ENCODE peak calls at places on chromosomes 3 and 15, in four cellular contexts. One of them, this sample, is unnamed.

GRCh38 chr15:96369825-96370621 is 39.5 kb downstream of the NR2F2 start:
- DNase-seq in omental fat pad: no peak
- DNase-seq in lung: no peak
- DNase-seq in tibial artery: no peak
- DNase-seq in this sample: no peak

GRCh38 chr3:45573591-45573990 is 21.0 kb upstream of the LIMD1 start:
- DNase-seq in omental fat pad: no peak
- DNase-seq in lung: no peak
- DNase-seq in tibial artery: peak; percentile 12
- DNase-seq in this sample: no peak

GRCh38 chr3:127888564-127889107 is 26.4 kb upstream of the KBTBD12 start:
- DNase-seq in omental fat pad: no peak
- DNase-seq in lung: no peak
- DNase-seq in tibial artery: no peak
- DNase-seq in this sample: no peak

GRCh38 chr3:134255399-134255798 is 4.7 kb upstream of the RYK start:
- DNase-seq in omental fat pad: no peak
- DNase-seq in lung: no peak
- DNase-seq in tibial artery: no peak
- DNase-seq in this sample: no peak

GRCh38 chr15:66594836-66595235 is 29.0 kb upstream of the LCTL start:
- DNase-seq in omental fat pad: no peak
- DNase-seq in lung: no peak
- DNase-seq in tibial artery: no peak
- DNase-seq in this sample: no peak

GRCh38 chr15:77642793-77643430 is 10.2 kb upstream of the LINGO1 start:
- DNase-seq in omental fat pad: no peak
- DNase-seq in lung: no peak
- DNase-seq in tibial artery: no peak
- DNase-seq in this sample: no peak

GRCh38 chr3:197407526-197407925 is 109.1 kb upstream of the DLG1 start:
- DNase-seq in omental fat pad: no peak
- DNase-seq in lung: no peak
- DNase-seq in tibial artery: no peak
- DNase-seq in this sample: no peak

GRCh38 chr3:182235504-182235903 is 523.8 kb downstream of the SOX2 start:
- DNase-seq in omental fat pad: no peak
- DNase-seq in lung: no peak
- DNase-seq in tibial artery: no peak
- DNase-seq in this sample: no peak

GRCh38 chr3:111785034-111785433 is 74.0 kb upstream of the PHLDB2 start:
- DNase-seq in omental fat pad: no peak
- DNase-seq in lung: no peak
- DNase-seq in tibial artery: no peak
- DNase-seq in this sample: no peak

GRCh38 chr15:65054333-65055200 is 9.4 kb downstream of the SLC51B start:
- DNase-seq in omental fat pad: peak; percentile 41
- DNase-seq in lung: peak; percentile 66
- DNase-seq in tibial artery: peak; percentile 85
- DNase-seq in this sample: peak; percentile 87

GRCh38 chr3:74904646-74905045 is 290.2 kb upstream of the CNTN3 start:
- DNase-seq in omental fat pad: no peak
- DNase-seq in lung: no peak
- DNase-seq in tibial artery: no peak
- DNase-seq in this sample: no peak

GRCh38 chr3:65979731-65980130 is 59.0 kb downstream of the MAGI1 start:
- DNase-seq in omental fat pad: no peak
- DNase-seq in lung: no peak
- DNase-seq in tibial artery: no peak
- DNase-seq in this sample: no peak

GRCh38 chr3:60841355-60841754 is 409.9 kb downstream of the FHIT start:
- DNase-seq in omental fat pad: no peak
- DNase-seq in lung: no peak
- DNase-seq in tibial artery: no peak
- DNase-seq in this sample: no peak

GRCh38 chr3:151837057-151837456 is 23.1 kb downstream of the AADAC start:
- DNase-seq in omental fat pad: no peak
- DNase-seq in lung: no peak
- DNase-seq in tibial artery: no peak
- DNase-seq in this sample: no peak

GRCh38 chr15:89615135-89615534 is 39.9 kb downstream of the TICRR start:
- DNase-seq in omental fat pad: no peak
- DNase-seq in lung: no peak
- DNase-seq in tibial artery: no peak
- DNase-seq in this sample: no peak

GRCh38 chr3:185070491-185071335 is 82.1 kb downstream of the C3orf70 start:
- DNase-seq in omental fat pad: no peak
- DNase-seq in lung: no peak
- DNase-seq in tibial artery: no peak
- DNase-seq in this sample: no peak

GRCh38 chr3:126216416-126216815 is 36.0 kb upstream of the ALDH1L1 start:
- DNase-seq in omental fat pad: no peak
- DNase-seq in lung: no peak
- DNase-seq in tibial artery: no peak
- DNase-seq in this sample: no peak

GRCh38 chr3:66582721-66583141 is 81.9 kb upstream of the LRIG1 start:
- DNase-seq in omental fat pad: no peak
- DNase-seq in lung: no peak
- DNase-seq in tibial artery: no peak
- DNase-seq in this sample: no peak

GRCh38 chr15:40310001-40310959 is 2.5 kb upstream of the PLCB2 start:
- DNase-seq in omental fat pad: peak; percentile 20
- DNase-seq in lung: peak; percentile 57
- DNase-seq in tibial artery: no peak
- DNase-seq in this sample: no peak

GRCh38 chr3:158352551-158352950 is 218.4 kb upstream of the MLF1 start:
- DNase-seq in omental fat pad: no peak
- DNase-seq in lung: no peak
- DNase-seq in tibial artery: no peak
- DNase-seq in this sample: no peak

GRCh38 chr3:58034738-58035511 is 26.7 kb downstream of the FLNB start:
- DNase-seq in omental fat pad: no peak
- DNase-seq in lung: no peak
- DNase-seq in tibial artery: no peak
- DNase-seq in this sample: no peak

GRCh38 chr3:124860599-124860998 is 26.6 kb downstream of the ITGB5 start:
- DNase-seq in omental fat pad: peak; percentile 71
- DNase-seq in lung: peak; percentile 70
- DNase-seq in tibial artery: peak; percentile 87
- DNase-seq in this sample: no peak

GRCh38 chr3:149152420-149152819 is 23.0 kb downstream of the HPS3 start:
- DNase-seq in omental fat pad: no peak
- DNase-seq in lung: no peak
- DNase-seq in tibial artery: no peak
- DNase-seq in this sample: no peak

GRCh38 chr15:50463423-50464358 is 39.5 kb downstream of the USP8 start:
- DNase-seq in omental fat pad: no peak
- DNase-seq in lung: no peak
- DNase-seq in tibial artery: no peak
- DNase-seq in this sample: no peak

GRCh38 chr3:118863731-118864322 is 170.8 kb downstream of the IGSF11 start:
- DNase-seq in omental fat pad: no peak
- DNase-seq in lung: no peak
- DNase-seq in tibial artery: no peak
- DNase-seq in this sample: no peak

GRCh38 chr3:157531771-157532170 is 28.6 kb upstream of the VEPH1 start:
- DNase-seq in omental fat pad: no peak
- DNase-seq in lung: no peak
- DNase-seq in tibial artery: no peak
- DNase-seq in this sample: no peak

GRCh38 chr15:57640935-57641682 is 49.4 kb downstream of the MYZAP start:
- DNase-seq in omental fat pad: no peak
- DNase-seq in lung: no peak
- DNase-seq in tibial artery: no peak
- DNase-seq in this sample: no peak

GRCh38 chr3:61663728-61664492 is 102.5 kb downstream of the PTPRG start:
- DNase-seq in omental fat pad: no peak
- DNase-seq in lung: no peak
- DNase-seq in tibial artery: no peak
- DNase-seq in this sample: no peak

GRCh38 chr15:89501646-89502045 is 5.3 kb upstream of the RHCG start:
- DNase-seq in omental fat pad: no peak
- DNase-seq in lung: no peak
- DNase-seq in tibial artery: no peak
- DNase-seq in this sample: no peak

GRCh38 chr3:31978553-31978952 is 2.5 kb downstream of the OSBPL10 start:
- DNase-seq in omental fat pad: no peak
- DNase-seq in lung: no peak
- DNase-seq in tibial artery: no peak
- DNase-seq in this sample: no peak

GRCh38 chr3:81198766-81199165 is 562.7 kb downstream of the GBE1 start:
- DNase-seq in omental fat pad: no peak
- DNase-seq in lung: no peak
- DNase-seq in tibial artery: no peak
- DNase-seq in this sample: no peak

GRCh38 chr15:88707766-88708165 is 69.0 kb downstream of the ISG20 start:
- DNase-seq in omental fat pad: no peak
- DNase-seq in lung: no peak
- DNase-seq in tibial artery: no peak
- DNase-seq in this sample: no peak

GRCh38 chr3:180072786-180073185 is 36.0 kb upstream of the PEX5L start:
- DNase-seq in omental fat pad: no peak
- DNase-seq in lung: no peak
- DNase-seq in tibial artery: no peak
- DNase-seq in this sample: no peak

GRCh38 chr3:106277731-106278130 is 408.9 kb upstream of the CBLB start:
- DNase-seq in omental fat pad: no peak
- DNase-seq in lung: no peak
- DNase-seq in tibial artery: no peak
- DNase-seq in this sample: no peak

GRCh38 chr3:162629372-162629771 is 1132.8 kb downstream of the OTOL1 start:
- DNase-seq in omental fat pad: no peak
- DNase-seq in lung: no peak
- DNase-seq in tibial artery: no peak
- DNase-seq in this sample: no peak

GRCh38 chr3:162632672-162633071 is 1136.1 kb downstream of the OTOL1 start:
- DNase-seq in omental fat pad: no peak
- DNase-seq in lung: no peak
- DNase-seq in tibial artery: no peak
- DNase-seq in this sample: no peak

DNA sequence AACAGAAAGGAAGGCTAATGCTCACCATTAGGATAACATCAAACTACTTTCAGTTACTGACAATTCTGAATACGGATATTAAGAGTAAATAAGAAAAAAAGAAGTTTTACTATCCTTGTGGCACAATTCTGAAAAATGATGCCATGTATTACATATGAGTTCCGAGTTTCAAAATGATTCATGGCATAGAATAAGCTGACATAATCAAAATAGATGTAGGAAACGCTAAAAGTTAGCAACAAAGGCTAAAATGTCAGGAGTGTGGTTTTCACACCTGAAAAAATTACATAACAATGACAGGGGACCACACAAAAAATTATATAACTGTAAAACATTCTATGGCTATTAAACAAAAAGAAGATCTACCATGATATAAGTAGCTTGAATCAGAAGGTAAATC is 1131.9 kb downstream of the OTOL1 start:
- DNase-seq in omental fat pad: no peak
- DNase-seq in lung: no peak
- DNase-seq in tibial artery: no peak
- DNase-seq in this sample: no peak
- TF ChIP-seq CTCF in omental fat pad: no peak
- TF ChIP-seq CTCF in lung: no peak
- TF ChIP-seq CTCF in tibial artery: no peak
- TF ChIP-seq CTCF in this sample: no peak

DNA sequence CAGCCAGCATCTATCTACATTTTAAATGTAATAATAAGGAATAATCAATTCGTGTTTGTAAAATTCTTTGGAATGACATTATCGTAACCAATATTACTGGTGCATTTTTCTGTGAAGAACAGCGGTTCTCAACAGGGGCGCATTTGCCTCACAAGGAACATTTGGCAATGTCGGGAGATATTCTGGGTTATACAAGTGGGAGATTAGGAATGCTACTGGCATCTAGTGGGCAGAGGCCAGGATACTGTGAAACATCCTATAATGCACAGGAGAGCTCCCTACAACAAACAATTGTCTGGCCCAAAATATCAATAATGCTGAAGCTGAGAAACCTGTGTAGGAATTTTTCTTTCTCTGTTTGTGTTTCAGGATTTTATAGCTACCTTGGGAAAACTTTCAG is 25.0 kb downstream of the ACP3 start:
- DNase-seq in omental fat pad: no peak
- DNase-seq in lung: no peak
- DNase-seq in tibial artery: no peak
- DNase-seq in this sample: no peak
- TF ChIP-seq CTCF in omental fat pad: no peak
- TF ChIP-seq CTCF in lung: no peak
- TF ChIP-seq CTCF in tibial artery: no peak
- TF ChIP-seq CTCF in this sample: no peak

DNA sequence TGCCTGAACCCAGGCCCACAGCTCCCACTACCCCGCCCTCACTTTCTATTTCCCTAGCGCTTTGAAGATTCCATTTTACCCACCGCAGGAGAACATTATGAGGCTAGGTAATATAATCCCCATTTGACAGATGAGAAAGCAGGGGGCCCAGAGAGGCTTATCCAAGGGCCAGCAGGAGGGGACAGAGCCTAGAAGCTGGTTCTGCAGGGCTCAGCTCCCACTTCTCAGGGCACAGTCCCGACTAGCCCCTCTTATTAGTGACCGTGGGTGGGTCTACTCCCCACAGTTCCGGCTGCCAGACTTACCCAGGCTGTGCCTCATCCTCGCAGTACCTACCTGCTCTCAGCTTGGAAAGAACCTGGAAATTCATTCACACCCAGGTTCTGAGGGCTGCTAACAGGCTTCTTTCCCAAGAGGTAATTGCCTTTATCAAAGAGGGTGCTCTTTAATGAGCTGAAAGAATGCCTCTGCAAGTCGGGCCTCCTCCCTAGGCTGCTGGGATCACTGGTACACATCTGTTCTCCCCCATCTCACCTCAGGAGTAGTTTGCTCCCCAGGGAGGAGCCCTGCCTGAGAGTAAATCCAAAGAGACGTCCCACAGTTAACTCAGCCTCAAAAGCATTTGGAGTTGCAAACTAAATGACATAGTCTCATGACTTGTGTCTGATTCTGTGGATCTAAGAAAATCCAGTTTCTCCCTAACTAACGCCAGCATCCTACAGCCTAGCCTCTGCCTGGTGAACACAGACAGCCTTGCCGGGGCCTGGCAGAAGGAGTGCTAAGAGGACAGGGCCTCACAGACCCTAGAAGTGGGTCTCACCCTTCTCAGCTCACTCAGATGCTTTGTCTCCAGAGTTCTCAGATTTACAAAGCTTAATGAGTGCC is 125.0 kb downstream of the CHSY1 start:
- DNase-seq in omental fat pad: no peak
- DNase-seq in lung: no peak
- DNase-seq in tibial artery: no peak
- DNase-seq in this sample: no peak
- TF ChIP-seq CTCF in omental fat pad: no peak
- TF ChIP-seq CTCF in lung: no peak
- TF ChIP-seq CTCF in tibial artery: no peak
- TF ChIP-seq CTCF in this sample: no peak

GRCh38 chr15:29651476-29652072 is 170.7 kb downstream of the TJP1 start:
- DNase-seq in omental fat pad: no peak
- DNase-seq in lung: no peak
- DNase-seq in tibial artery: no peak
- DNase-seq in this sample: no peak

GRCh38 chr15:29652595-29652994 is 169.7 kb downstream of the TJP1 start:
- DNase-seq in omental fat pad: no peak
- DNase-seq in lung: no peak
- DNase-seq in tibial artery: no peak
- DNase-seq in this sample: no peak

GRCh38 chr15:29656636-29657475 is 165.4 kb downstream of the TJP1 start:
- DNase-seq in omental fat pad: no peak
- DNase-seq in lung: no peak
- DNase-seq in tibial artery: no peak
- DNase-seq in this sample: no peak
- TF ChIP-seq CTCF in omental fat pad: no peak
- TF ChIP-seq CTCF in lung: no peak
- TF ChIP-seq CTCF in tibial artery: no peak
- TF ChIP-seq CTCF in this sample: no peak